ENCODE peak calls at places on chromosomes 5 and 9, in four cellular contexts. X is AG08395; S is stimulated activated naive CD8-positive, alpha-beta T cell treated with anti-CD3 and anti-CD28 coated beads, Interleukin-15, Interleukin-2, amounts not matched to agents 100 U/mL and 50 U/mL, for 24 hours; K is T-helper 22 cell. Z is an unnamed sample.

GRCh38 chr5:119302916-119303897 is 52.6 kb upstream of the TNFAIP8 start:
- DNase-seq in X (peak; percentile 91), S (no peak), K (no peak), Z (no peak)

GRCh38 chr5:58972301-58972700 is 389.4 kb downstream of the RAB3C start:
- DNase-seq in X (peak; percentile 15), S (no peak), K (no peak), Z (no peak)

GRCh38 chr5:138869763-138870500 is 5.2 kb downstream of the LRRTM2 start:
- DNase-seq in X (no peak), S (no peak), K (no peak), Z (peak; percentile 32)

GRCh38 chr5:39017504-39017903 is 56.7 kb downstream of the RICTOR start:
- DNase-seq in X (no peak), S (no peak), K (no peak), Z (no peak)

GRCh38 chr9:2271426-2271825 is 256.3 kb downstream of the SMARCA2 start:
- DNase-seq in X (no peak), S (no peak), K (no peak), Z (peak; percentile 43)

GRCh38 chr5:173163219-173163618 is 18.9 kb downstream of the BNIP1 start:
- DNase-seq in X (no peak), S (no peak), K (no peak), Z (no peak)

GRCh38 chr5:88656196-88656935 is 226.6 kb downstream of the MEF2C start:
- DNase-seq in X (no peak), S (no peak), K (no peak), Z (no peak)

GRCh38 chr5:150521522-150521817 is 13.5 kb downstream of the NDST1 start:
- DNase-seq in X (no peak), S (no peak), K (no peak), Z (no peak)

GRCh38 chr9:12717907-12718306 is 24.7 kb downstream of the TYRP1 start:
- DNase-seq in X (no peak), S (no peak), K (no peak), Z (no peak)

GRCh38 chr5:121366515-121366914 is 485.2 kb upstream of the FTMT start:
- DNase-seq in X (peak; percentile 24), S (no peak), K (no peak), Z (no peak)

GRCh38 chr9:41229408-41230401 is 40.6 kb upstream of the ZNG1F start:
- DNase-seq in X (peak; percentile 3), S (no peak), K (no peak), Z (no peak)

GRCh38 chr9:129338701-129339445 is 160.8 kb upstream of the IER5L start:
- DNase-seq in X (no peak), S (no peak), K (no peak), Z (no peak)

GRCh38 chr9:91060520-91061343 is 259.1 kb downstream of the SYK start:
- DNase-seq in X (peak; percentile 90), S (no peak), K (no peak), Z (no peak)

GRCh38 chr9:120326076-120326693 is 253.8 kb downstream of the CDK5RAP2 start:
- DNase-seq in X (no peak), S (no peak), K (no peak), Z (no peak)

GRCh38 chr9:120932086-120932818 is 5.7 kb upstream of the TRAF1 start:
- DNase-seq in X (no peak), S (no peak), K (no peak), Z (peak; percentile 32)

GRCh38 chr5:153601377-153601776 is 110.9 kb downstream of the GRIA1 start:
- DNase-seq in X (no peak), S (no peak), K (no peak), Z (no peak)

GRCh38 chr5:108602830-108603229 is 144.9 kb upstream of the FER start:
- DNase-seq in X (no peak), S (no peak), K (no peak), Z (no peak)

GRCh38 chr5:71601222-71602026 is 14.3 kb downstream of the MCCC2 start:
- DNase-seq in X (peak; percentile 89), S (peak; percentile 63), K (peak; percentile 63), Z (peak; percentile 90)